ENCODE peak calls at places on chromosome 16, in seven cellular contexts. C is psoas muscle, P is lower leg skin, S is kidney epithelial cell, Q is vagina, G is transverse colon, F is neural crest cell. R is an unnamed sample.

GRCh38 chr16:31072540-31073072 is 1.4 kb downstream of the ZNF668 start:
- DNase-seq in S (no peak), Q (no peak), G (peak), C (no peak), P (peak), F (no peak), R (no peak)

GRCh38 chr16:6267682-6268081 is 1065.0 kb upstream of the RBFOX1 start:
- DNase-seq in G (no peak), S (no peak), Q (no peak), P (no peak), C (no peak), F (no peak), R (no peak)

GRCh38 chr16:11791144-11791828 is 5.8 kb downstream of the ZC3H7A start:
- DNase-seq in Q (no peak), G (no peak), C (no peak), S (no peak), F (no peak), P (no peak), R (no peak)

GRCh38 chr16:78483124-78483992 is 383.9 kb downstream of the WWOX start:
- DNase-seq in S (no peak), F (no peak), G (no peak), P (no peak), Q (no peak), C (no peak), R (no peak)

GRCh38 chr16:48913384-48913783 is 303.4 kb upstream of the N4BP1 start:
- DNase-seq in S (no peak), C (no peak), Q (no peak), P (peak), G (no peak), F (no peak), R (no peak)

GRCh38 chr16:21163576-21163975 is 5.1 kb downstream of the LDAF1 start:
- DNase-seq in G (no peak), C (no peak), P (no peak), Q (no peak), S (no peak), F (no peak), R (no peak)

GRCh38 chr16:24463196-24463945 is 76.0 kb upstream of the RBBP6 start:
- DNase-seq in G (no peak), P (peak), S (no peak), F (no peak), C (no peak), Q (no peak), R (no peak)

GRCh38 chr16:19700319-19700781 is 17.7 kb downstream of the KNOP1 start:
- DNase-seq in S (peak), P (no peak), Q (no peak), C (no peak), F (no peak), G (peak), R (peak)

GRCh38 chr16:11249233-11250061 is 6.6 kb downstream of the SOCS1 start:
- DNase-seq in S (no peak), G (no peak), Q (no peak), C (no peak), P (no peak), F (no peak), R (no peak)

GRCh38 chr16:58197314-58198012 is 443 bp downstream of the CSNK2A2 start:
- DNase-seq in G (no peak), P (no peak), Q (no peak), C (peak), F (no peak), S (no peak), R (no peak)

GRCh38 chr16:23466162-23466885 is 13.3 kb upstream of the COG7 start:
- DNase-seq in S (peak), F (no peak), G (no peak), Q (no peak), P (no peak), C (peak), R (no peak)

GRCh38 chr16:56189990-56190902 is 1.0 kb upstream of the GNAO1 start:
- DNase-seq in G (no peak), S (no peak), F (peak), C (no peak), Q (no peak), P (peak), R (no peak)

GRCh38 chr16:31455601-31456314 is 3.5 kb upstream of the ARMC5 start:
- DNase-seq in C (no peak), P (no peak), Q (no peak), G (no peak), S (no peak), F (no peak), R (no peak)

GRCh38 chr16:69618307-69618706 is 52.5 kb downstream of the NFAT5 start:
- DNase-seq in C (no peak), S (no peak), P (no peak), G (no peak), Q (no peak), F (no peak), R (no peak)

GRCh38 chr16:25081702-25082101 is 29.8 kb upstream of the LCMT1 start:
- DNase-seq in P (no peak), S (no peak), C (no peak), Q (no peak), G (no peak), F (no peak), R (no peak)

GRCh38 chr16:30698816-30699614 is at the start of gene SRCAP:
- DNase-seq in P (peak), C (peak), F (peak), S (no peak), G (peak), Q (no peak), R (peak)

GRCh38 chr16:53435066-53435688 is 906 bp downstream of the RBL2 start:
- DNase-seq in F (peak), Q (no peak), S (peak), C (peak), G (peak), P (peak), R (peak)

GRCh38 chr16:16029431-16030011 is 80.1 kb downstream of the ABCC1 start:
- DNase-seq in C (no peak), F (no peak), Q (no peak), P (no peak), G (no peak), S (no peak), R (no peak)

GRCh38 chr16:11801481-11802021 is 4.5 kb upstream of the ZC3H7A start:
- DNase-seq in S (no peak), G (no peak), C (no peak), P (no peak), Q (no peak), F (no peak), R (no peak)

GRCh38 chr16:77692612-77693011 is 29.7 kb upstream of the NUDT7 start:
- DNase-seq in P (no peak), Q (peak), S (no peak), C (no peak), F (no peak), G (no peak), R (no peak)

GRCh38 chr16:5966004-5966403 is 868.4 kb upstream of the EEF2KMT start:
- DNase-seq in Q (no peak), F (no peak), C (no peak), G (no peak), P (no peak), S (no peak), R (no peak)

GRCh38 chr16:57235128-57236092 is 9.6 kb upstream of the ARL2BP start:
- DNase-seq in S (no peak), Q (no peak), P (no peak), C (no peak), F (no peak), G (no peak), R (no peak)

GRCh38 chr16:56041556-56042140 is 149.6 kb upstream of the GNAO1 start:
- DNase-seq in G (peak), F (no peak), Q (no peak), C (no peak), P (no peak), S (no peak), R (no peak)

GRCh38 chr16:58027341-58028167 is 2.0 kb downstream of the MMP15 start:
- DNase-seq in G (peak), P (no peak), Q (no peak), C (peak), F (no peak), S (no peak), R (no peak)

GRCh38 chr16:80344570-80344969 is 196.2 kb upstream of the DYNLRB2 start:
- DNase-seq in Q (peak), C (no peak), F (no peak), P (no peak), S (no peak), G (no peak), R (no peak)

GRCh38 chr16:11399261-11399831 is 54.1 kb downstream of the RMI2 start:
- DNase-seq in Q (no peak), C (no peak), P (no peak), G (no peak), F (no peak), S (no peak), R (no peak)

GRCh38 chr16:80948886-80949502 is 57.7 kb downstream of the CMC2 start:
- DNase-seq in C (peak), P (no peak), F (peak), Q (no peak), S (no peak), G (peak), R (no peak)

GRCh38 chr16:79505344-79505743 is 95.2 kb downstream of the MAF start:
- DNase-seq in S (no peak), Q (no peak), G (no peak), C (peak), P (no peak), F (no peak), R (no peak)

GRCh38 chr16:31819948-31820347 is 53.7 kb upstream of the ZNF267 start:
- DNase-seq in Q (no peak), C (no peak), P (no peak), G (no peak), S (no peak), F (no peak), R (no peak)

GRCh38 chr16:58022601-58023371 is 2.8 kb upstream of the MMP15 start:
- DNase-seq in Q (no peak), G (peak), F (no peak), P (no peak), C (peak), S (no peak), R (no peak)

DNA sequence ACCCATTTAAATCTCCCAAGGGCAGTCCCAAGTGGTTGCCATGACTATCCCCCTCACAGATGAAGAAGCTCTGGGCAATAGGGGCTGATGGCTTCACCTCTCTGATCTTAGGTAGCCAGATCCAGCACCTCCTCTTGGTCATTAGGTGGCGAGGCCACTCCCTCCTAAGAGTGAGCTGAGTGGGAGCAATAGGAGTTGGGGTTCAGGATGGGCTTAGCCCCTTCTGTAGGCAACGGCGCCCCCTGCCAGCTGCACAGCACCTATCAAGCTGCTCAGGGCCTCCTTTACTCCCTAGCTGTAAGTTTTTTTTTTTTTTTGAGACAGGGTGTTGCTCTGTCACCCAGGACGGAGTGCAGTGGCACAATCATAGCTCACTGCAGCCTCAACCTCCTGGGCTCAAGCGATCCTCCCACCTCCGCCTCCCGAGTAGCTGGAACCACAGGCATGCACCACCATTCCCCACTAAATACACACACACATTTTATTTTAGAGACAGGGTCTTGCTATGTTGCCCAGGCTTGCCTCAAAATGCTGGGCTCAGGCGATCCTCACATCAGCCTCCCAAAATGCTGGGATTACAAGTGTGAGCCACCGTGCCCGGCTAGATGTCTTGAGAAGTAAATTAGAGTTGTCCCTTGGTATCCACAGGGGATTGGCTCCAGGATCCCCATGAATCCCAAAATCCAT is 3.5 kb upstream of the RRAD start:
- DNase-seq in Q (no peak), F (no peak), C (peak), S (no peak), G (peak), P (no peak), R (no peak)
- TF ChIP-seq CTCF in Q (no peak), F (peak), C (peak), S (peak), G (no peak), P (no peak), R (peak)

DNA sequence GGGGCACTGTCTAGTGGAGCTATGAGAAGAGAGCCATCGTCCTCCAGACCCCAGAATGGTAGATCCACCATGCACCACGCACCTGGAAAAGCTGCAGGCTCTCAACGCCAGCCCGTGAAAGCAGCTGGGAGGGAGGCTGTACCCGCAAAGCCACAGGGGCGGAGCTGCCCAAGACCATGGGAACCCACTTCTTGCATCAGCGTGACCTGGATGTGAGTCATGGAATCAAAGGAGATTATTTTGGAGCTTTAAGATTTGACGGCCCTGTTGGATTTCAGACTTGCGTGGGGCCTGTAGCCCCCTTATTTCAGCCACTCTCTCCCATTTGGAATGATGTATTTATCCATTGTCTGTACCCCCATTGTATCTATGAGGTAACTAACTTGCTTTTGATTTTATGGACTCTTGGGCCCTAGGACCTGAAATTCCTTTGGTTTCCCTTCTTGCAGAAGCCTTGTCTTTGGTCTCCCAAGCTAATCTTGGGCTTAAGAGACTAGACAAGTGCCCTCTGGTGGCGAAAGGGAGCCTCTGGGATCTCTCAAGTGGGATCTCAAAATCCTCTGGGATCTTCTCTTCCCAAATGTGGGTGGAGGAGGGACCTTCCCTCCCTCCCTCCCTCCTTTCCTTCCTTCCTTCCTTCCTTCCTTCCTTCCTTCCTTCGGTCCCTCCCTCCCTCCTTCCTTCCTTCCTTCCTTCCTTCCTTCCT is 58.2 kb upstream of the HAPSTR1 start:
- DNase-seq in C (no peak), F (peak), Q (no peak), P (no peak), G (peak), S (no peak), R (no peak)
- TF ChIP-seq CTCF in C (peak), F (peak), Q (peak), P (no peak), G (peak), S (peak), R (peak)

GRCh38 chr16:50547340-50547865 is 793 bp upstream of the NKD1 start:
- DNase-seq in Q (no peak), G (peak), C (peak), F (peak), P (no peak), S (no peak), R (no peak)
- TF ChIP-seq CTCF in Q (no peak), G (peak), C (no peak), F (peak), P (no peak), S (peak), R (no peak)

GRCh38 chr16:85361441-85362118 is 249.3 kb upstream of the CIBAR2 start:
- DNase-seq in Q (no peak), F (no peak), G (peak), C (no peak), S (no peak), P (no peak), R (no peak)
- TF ChIP-seq CTCF in Q (no peak), F (no peak), G (no peak), C (no peak), S (no peak), P (no peak), R (no peak)

DNA sequence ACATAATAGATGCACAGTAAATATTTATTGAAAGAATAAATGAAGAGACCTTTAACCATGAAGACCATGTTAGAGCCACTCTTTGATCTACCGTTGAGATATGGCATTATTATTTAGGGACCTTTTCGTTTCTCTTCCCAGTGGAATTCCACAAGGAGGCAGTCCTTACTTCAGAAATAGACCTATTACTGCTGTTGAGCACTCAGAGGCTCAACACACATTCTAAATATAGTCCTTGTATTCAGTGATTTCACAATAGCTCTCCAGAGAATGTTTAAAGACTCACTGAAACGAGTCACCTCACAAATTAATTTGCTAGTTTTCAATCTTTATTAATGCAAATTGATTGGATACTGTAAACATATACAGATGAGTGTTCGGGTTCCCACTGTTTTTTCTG is 603.8 kb downstream of the CDH8 start:
- DNase-seq in S (no peak), C (no peak), F (no peak), Q (no peak), G (no peak), P (no peak), R (no peak)
- TF ChIP-seq CTCF in S (no peak), C (no peak), F (no peak), Q (no peak), G (no peak), P (no peak), R (no peak)

GRCh38 chr16:71249399-71249798 is 18.9 kb upstream of the HYDIN start:
- DNase-seq in F (no peak), S (no peak), C (no peak), G (no peak), P (no peak), Q (no peak), R (no peak)
- TF ChIP-seq CTCF in F (no peak), S (no peak), C (no peak), G (no peak), P (no peak), Q (no peak), R (no peak)

GRCh38 chr16:3797473-3797872 is 80.1 kb upstream of the TRAP1 start:
- DNase-seq in G (no peak), S (no peak), Q (no peak), C (no peak), P (no peak), F (no peak), R (no peak)

GRCh38 chr16:3789375-3790067 is 72.2 kb upstream of the TRAP1 start:
- DNase-seq in S (no peak), C (no peak), G (no peak), F (no peak), P (no peak), Q (no peak), R (no peak)

GRCh38 chr16:3791701-3792100 is 74.4 kb upstream of the TRAP1 start:
- DNase-seq in F (no peak), P (peak), Q (no peak), C (no peak), S (no peak), G (no peak), R (no peak)

GRCh38 chr16:3792472-3793012 is 75.2 kb upstream of the TRAP1 start:
- DNase-seq in C (no peak), G (no peak), F (no peak), Q (no peak), P (peak), S (no peak), R (no peak)

GRCh38 chr16:3793161-3793576 is 75.8 kb upstream of the TRAP1 start:
- DNase-seq in P (peak), Q (no peak), F (no peak), S (no peak), G (no peak), C (peak), R (no peak)
- TF ChIP-seq CTCF in P (no peak), Q (peak), F (no peak), S (no peak), G (no peak), C (peak), R (no peak)

DNA sequence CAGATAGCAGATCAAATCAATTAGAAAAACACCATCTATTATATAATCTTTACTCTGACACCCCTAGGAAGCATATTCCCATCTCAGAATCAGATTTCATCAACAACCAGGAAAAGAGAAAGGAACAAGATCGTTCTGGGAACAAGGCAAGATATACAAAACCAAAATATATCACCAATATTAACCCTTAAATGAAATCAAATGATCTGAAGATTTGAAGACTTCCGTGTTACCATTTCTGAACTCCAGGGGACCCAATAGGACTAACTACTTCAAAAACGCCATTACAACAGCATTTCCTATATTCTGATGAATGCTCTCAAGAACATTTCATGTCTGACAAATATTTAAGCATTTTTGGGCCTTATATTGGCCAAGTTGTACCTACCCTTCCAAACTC is 624.2 kb upstream of the ZFHX3 start:
- DNase-seq in C (no peak), Q (no peak), S (no peak), G (no peak), P (no peak), F (no peak), R (no peak)
- TF ChIP-seq CTCF in C (no peak), Q (no peak), S (no peak), G (no peak), P (no peak), F (no peak), R (no peak)

DNA sequence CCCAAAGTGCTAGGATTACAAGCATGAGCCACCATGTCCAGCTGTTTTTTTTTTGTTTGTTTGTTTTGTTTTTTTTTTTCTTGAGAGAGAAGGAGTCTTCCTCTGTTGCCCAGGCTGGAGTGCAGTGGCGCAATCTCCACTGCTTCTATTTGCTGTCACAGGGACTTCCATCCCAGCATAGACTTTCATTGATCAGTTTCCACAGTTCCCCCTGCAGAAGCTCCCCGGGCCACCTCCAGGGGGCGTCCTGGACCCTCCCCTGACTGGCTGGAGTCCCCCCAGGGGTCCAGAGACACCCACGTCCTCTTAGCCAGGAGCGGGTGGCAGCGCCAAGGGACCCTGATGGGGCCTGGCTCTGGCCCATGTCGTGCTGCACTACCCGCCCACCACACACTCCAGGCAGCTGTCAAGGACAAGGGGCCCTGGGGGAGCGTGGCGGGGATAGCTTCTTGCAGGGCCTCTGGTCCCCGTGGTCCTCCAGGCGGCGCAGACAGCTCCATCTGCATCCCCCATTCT is 3.1 kb upstream of the NPW start:
- DNase-seq in S (no peak), F (no peak), C (no peak), G (no peak), P (no peak), Q (no peak), R (no peak)
- TF ChIP-seq CTCF in S (peak), F (peak), C (peak), G (peak), P (no peak), Q (no peak), R (peak)